ENCODE peak calls at places on chromosomes 4 and X, in six cellular contexts. J is neural crest cell; Y is T1000; U is BJ; E is stimulated activated CD4-positive, alpha-beta T cell treated with anti-CD3 and anti-CD28 coated beads, Interleukin-2, amount 100 ng/mL, for 24 hours; H is activated CD8-positive, alpha-beta memory T cell treated with anti-CD3 and anti-CD28 coated beads for 1 hour. W is an unnamed sample.

GRCh38 chr4:100269446-100269845 is 79.2 kb upstream of the DDIT4L start:
- DNase-seq in E (no peak), U (no peak), H (no peak), J (no peak), Y (no peak), W (no peak)

GRCh38 chr4:8594097-8595038 is 1.8 kb downstream of the CPZ start:
- DNase-seq in Y (peak; percentile 61), E (no peak), J (peak; percentile 65), H (no peak), U (peak; percentile 17), W (peak; percentile 4)

GRCh38 chrX:2360731-2361130 is 140.0 kb downstream of the DHRSX start:
- DNase-seq in J (no peak), Y (no peak), U (no peak), E (no peak), H (no peak), W (no peak)

GRCh38 chrX:41737065-41737464 is 13.1 kb downstream of the GPR82 start:
- DNase-seq in H (no peak), U (no peak), Y (no peak), J (no peak), E (peak; percentile 3), W (no peak)

GRCh38 chrX:14363719-14364118 is 165.6 kb upstream of the GLRA2 start:
- DNase-seq in J (no peak), E (no peak), H (no peak), U (no peak), Y (no peak), W (no peak)

GRCh38 chrX:30888526-30889146 is 418 bp downstream of the TAB3 start:
- DNase-seq in Y (no peak), H (peak; percentile 1), E (peak; percentile 29), J (peak; percentile 12), U (no peak), W (no peak)

GRCh38 chr4:113555868-113556267 is 205.7 kb downstream of the CAMK2D start:
- DNase-seq in E (no peak), J (no peak), Y (no peak), H (no peak), U (no peak), W (no peak)

GRCh38 chrX:71118032-71118984 is at the start of gene MED12:
- DNase-seq in U (peak; percentile 35), H (peak; percentile 52), J (peak; percentile 73), E (peak; percentile 87), Y (peak; percentile 69), W (peak; percentile 52)

GRCh38 chrX:72061091-72061490 is 70.6 kb downstream of the RTL5 start:
- DNase-seq in J (no peak), H (no peak), E (no peak), Y (no peak), U (no peak), W (no peak)

GRCh38 chrX:96715412-96715940 is 30.8 kb downstream of the DIAPH2 start:
- DNase-seq in U (peak; percentile 27), E (no peak), J (no peak), Y (no peak), H (no peak), W (no peak)

GRCh38 chr4:105191621-105192210 is 45.0 kb downstream of the TET2 start:
- DNase-seq in H (no peak), Y (no peak), E (no peak), J (no peak), U (no peak), W (peak; percentile 81)

GRCh38 chr4:153512952-153513500 is 46.9 kb downstream of the TMEM131L start:
- DNase-seq in E (no peak), Y (no peak), J (no peak), U (no peak), H (no peak), W (no peak)

GRCh38 chr4:102299708-102300107 is 45.6 kb downstream of the SLC39A8 start:
- DNase-seq in J (peak; percentile 1), H (no peak), Y (no peak), U (peak; percentile 4), E (peak; percentile 12), W (no peak)

GRCh38 chr4:173025131-173025530 is 143.5 kb upstream of the GALNT7 start:
- DNase-seq in E (no peak), U (no peak), J (peak; percentile 39), Y (peak; percentile 36), H (no peak), W (peak; percentile 16)